ENCODE peak calls at places on chromosomes 2 and 18, in five cellular contexts. K is breast epithelium, I is stomach, F is HepG2, T is lower leg skin. M is an unnamed sample.

GRCh38 chr2:213316001-213316735 is 31.9 kb downstream of the SPAG16 start:
- DNase-seq in K (no peak), I (no peak), F (no peak), T (no peak), M (no peak)

GRCh38 chr2:240812721-240813120 is 7.3 kb downstream of the KIF1A start:
- DNase-seq in K (no peak), I (peak; percentile 23), F (no peak), T (peak; percentile 82), M (no peak)

GRCh38 chr18:65606551-65607130 is 144.2 kb upstream of the CDH7 start:
- DNase-seq in K (no peak), I (no peak), F (no peak), T (no peak), M (no peak)

GRCh38 chr2:15890936-15891905 is 49.1 kb upstream of the MYCN start:
- DNase-seq in K (peak; percentile 34), I (no peak), F (peak; percentile 38), T (no peak), M (no peak)

GRCh38 chr18:78681396-78681795 is 298.2 kb upstream of the SALL3 start:
- DNase-seq in K (no peak), I (no peak), F (no peak), T (no peak), M (no peak)

GRCh38 chr18:13983506-13983905 is 68.2 kb upstream of the MC2R start:
- DNase-seq in K (no peak), I (no peak), F (no peak), T (no peak), M (no peak)

GRCh38 chr2:150572194-150572766 is 84.8 kb upstream of the RND3 start:
- DNase-seq in K (no peak), I (no peak), F (no peak), T (no peak), M (no peak)

GRCh38 chr2:181916726-181917377 is 25.3 kb downstream of the ITPRID2 start:
- DNase-seq in K (no peak), I (no peak), F (no peak), T (no peak), M (no peak)

GRCh38 chr2:124178719-124179118 is 153.6 kb downstream of the CNTNAP5 start:
- DNase-seq in K (no peak), I (no peak), F (no peak), T (no peak), M (no peak)

GRCh38 chr2:65846984-65847383 is 414.6 kb upstream of the SPRED2 start:
- DNase-seq in K (no peak), I (no peak), F (no peak), T (no peak), M (no peak)

GRCh38 chr2:11027195-11027594 is 115.5 kb downstream of the KCNF1 start:
- DNase-seq in K (no peak), I (peak; percentile 7), F (no peak), T (peak; percentile 37), M (no peak)

GRCh38 chr2:240387669-240388358 is 47.6 kb upstream of the GPC1 start:
- DNase-seq in K (no peak), I (peak; percentile 39), F (peak; percentile 62), T (no peak), M (no peak)

GRCh38 chr2:163887182-163887581 is 151.4 kb upstream of the FIGN start:
- DNase-seq in K (no peak), I (no peak), F (no peak), T (no peak), M (no peak)

GRCh38 chr2:10552871-10553245 is 104.7 kb upstream of the ODC1 start:
- DNase-seq in K (no peak), I (no peak), F (no peak), T (no peak), M (no peak)

GRCh38 chr18:26052497-26052896 is 37.9 kb downstream of the SS18 start:
- DNase-seq in K (no peak), I (no peak), F (no peak), T (no peak), M (no peak)

DNA sequence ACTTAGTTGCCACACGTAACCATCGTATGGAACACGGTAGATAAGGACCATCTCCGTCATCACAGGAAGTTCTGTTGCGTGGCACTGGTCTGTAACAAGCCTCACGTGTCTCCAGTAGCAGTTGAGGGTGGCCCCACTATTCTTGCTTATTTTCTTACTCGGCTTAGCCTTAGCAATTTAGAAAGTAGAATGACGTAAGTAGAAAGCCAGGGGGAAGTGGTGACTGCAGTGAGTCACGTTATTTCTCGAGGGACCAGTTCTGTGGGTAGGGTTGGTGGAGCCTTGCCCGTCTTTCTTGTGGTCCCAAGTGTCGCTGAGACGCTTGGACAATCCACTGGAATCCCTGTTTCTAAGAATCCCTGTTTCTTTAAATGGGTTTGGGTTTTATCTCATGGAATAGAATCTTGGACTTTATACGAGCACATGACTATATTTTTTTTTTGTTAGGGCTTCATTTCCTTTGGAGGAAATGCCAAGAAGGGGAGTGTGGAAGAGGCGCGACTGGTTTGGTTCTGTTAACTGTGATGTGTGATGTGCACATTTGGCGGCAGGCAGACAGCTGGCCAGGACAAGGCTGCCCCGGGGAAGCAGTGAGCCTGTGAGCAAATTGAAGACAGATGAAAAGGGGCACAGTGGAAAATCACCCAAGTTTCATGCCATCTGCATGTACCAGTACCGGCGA is 96.2 kb downstream of the CABLES1 start:
- DNase-seq in K (peak; percentile 79), I (peak; percentile 43), F (no peak), T (peak; percentile 96), M (peak; percentile 21)
- TF ChIP-seq POLR2A in K (no peak), I (no peak), F (no peak), T (no peak), M (no peak)

GRCh38 chr2:97995734-97996624 is at the start of gene TMEM131:
- DNase-seq in K (peak; percentile 92), I (peak; percentile 96), F (peak; percentile 88), T (peak; percentile 99), M (peak; percentile 95)
- TF ChIP-seq POLR2A in K (peak; percentile 32), I (no peak), F (peak; percentile 81), T (peak; percentile 30), M (peak; percentile 86)

GRCh38 chr2:132426033-132426432 is 9.4 kb downstream of the GPR39 start:
- DNase-seq in K (no peak), I (no peak), F (no peak), T (no peak), M (no peak)

GRCh38 chr2:132430895-132431294 is 14.3 kb downstream of the GPR39 start:
- DNase-seq in K (no peak), I (no peak), F (no peak), T (no peak), M (no peak)

GRCh38 chr2:132426621-132427020 is 10.0 kb downstream of the GPR39 start:
- DNase-seq in K (no peak), I (no peak), F (no peak), T (no peak), M (no peak)

GRCh38 chr2:132429941-132430573 is 13.5 kb downstream of the GPR39 start:
- DNase-seq in K (no peak), I (no peak), F (no peak), T (no peak), M (no peak)

GRCh38 chr2:132429351-132429750 is 12.7 kb downstream of the GPR39 start:
- DNase-seq in K (no peak), I (no peak), F (no peak), T (no peak), M (no peak)
- TF ChIP-seq POLR2A in K (no peak), I (no peak), F (no peak), T (no peak), M (no peak)

GRCh38 chr18:68713131-68713530 is 1.8 kb downstream of the TMX3 start:
- DNase-seq in K (no peak), I (no peak), F (no peak), T (no peak), M (peak; percentile 28)

GRCh38 chr18:68713791-68714190 is 1.1 kb downstream of the TMX3 start:
- DNase-seq in K (no peak), I (no peak), F (no peak), T (no peak), M (peak; percentile 52)

GRCh38 chr18:68714356-68714706 is 577 bp downstream of the TMX3 start:
- DNase-seq in K (no peak), I (no peak), F (peak; percentile 4), T (no peak), M (peak; percentile 77)

DNA sequence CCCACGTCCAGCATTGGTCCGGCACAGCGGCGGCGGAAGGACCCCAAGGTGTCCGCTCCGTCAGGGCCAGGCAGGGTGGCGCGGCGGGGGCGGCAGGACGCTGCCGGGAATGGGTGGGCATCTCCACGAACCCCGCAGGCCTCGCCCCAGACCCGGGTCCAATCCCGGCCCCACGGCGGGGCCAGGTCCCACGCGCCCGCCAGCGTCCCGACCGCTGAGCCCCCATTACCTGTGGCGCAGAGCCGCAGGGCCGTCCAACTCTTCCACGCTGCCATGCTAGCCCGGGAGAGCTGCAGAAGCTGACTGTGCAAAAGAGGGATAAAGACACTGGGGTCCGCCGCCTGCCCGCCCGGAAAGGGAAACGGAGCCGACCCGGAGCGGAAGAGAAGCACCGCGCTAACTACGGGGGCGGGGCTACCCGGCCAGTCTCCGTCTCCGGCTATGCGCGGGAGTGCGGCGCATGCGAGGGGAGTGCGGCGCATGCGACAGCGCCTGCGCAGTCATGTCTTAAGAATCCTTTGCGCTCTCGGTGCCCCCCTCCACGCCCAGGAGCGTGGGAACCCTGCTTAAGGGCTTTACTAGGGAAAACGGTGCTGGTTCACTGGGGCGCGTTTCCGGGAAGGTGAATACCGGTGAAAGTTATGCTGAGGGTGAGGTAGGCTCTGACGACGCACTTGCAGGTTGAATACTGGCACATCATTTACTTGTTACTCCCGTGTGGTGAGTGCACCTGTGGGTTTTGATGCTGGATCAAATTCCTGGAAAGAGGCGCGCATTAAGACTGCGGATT is at the start of gene TMX3:
- DNase-seq in K (peak; percentile 71), I (peak; percentile 91), F (peak; percentile 89), T (peak; percentile 97), M (peak; percentile 95)
- TF ChIP-seq POLR2A in K (no peak), I (no peak), F (peak; percentile 43), T (no peak), M (peak; percentile 67)

GRCh38 chr18:58576641-58577251 is 52.1 kb downstream of the ALPK2 start:
- DNase-seq in K (no peak), I (no peak), F (no peak), T (no peak), M (no peak)
- TF ChIP-seq POLR2A in K (no peak), I (no peak), F (no peak), T (no peak), M (no peak)

GRCh38 chr18:23279931-23280330 is 144.6 kb downstream of the CABLES1 start:
- DNase-seq in K (no peak), I (no peak), F (no peak), T (no peak), M (no peak)
- TF ChIP-seq POLR2A in K (no peak), I (no peak), F (no peak), T (no peak), M (no peak)

GRCh38 chr18:2571200-2572143 is at the start of the genes METTL4 and NDC80:
- DNase-seq in K (peak; percentile 66), I (peak; percentile 84), F (peak; percentile 85), T (peak; percentile 97), M (peak; percentile 97)
- TF ChIP-seq POLR2A in K (no peak), I (no peak), F (peak; percentile 71), T (no peak), M (peak; percentile 85)

GRCh38 chr2:200788129-200788718 is 23.5 kb upstream of the BZW1 start:
- DNase-seq in K (no peak), I (no peak), F (no peak), T (no peak), M (no peak)
- TF ChIP-seq POLR2A in K (no peak), I (no peak), F (no peak), T (no peak), M (no peak)

M was measured in erythroblast.